ENCODE peak calls at places on chromosomes 6 and 20, in eight cellular contexts. K is endothelial cell; G is stimulated activated CD8-positive, alpha-beta memory T cell treated with anti-CD3 and anti-CD28 coated beads, Interleukin-2, amount 100 ng/mL, for 48 hours; R is Calu3; H is activated CD4-positive, CD25-positive, alpha-beta regulatory T cell; U is cardiac septum; N is KG1; S is heart right ventricle. F is an unnamed sample.

GRCh38 chr20:48637461-48637860 is 190.3 kb downstream of the PREX1 start:
- DNase-seq in K (no peak), G (no peak), R (no peak), H (no peak), U (no peak), N (no peak), S (no peak), F (no peak)

GRCh38 chr6:16543491-16543890 is 217.8 kb downstream of the ATXN1 start:
- DNase-seq in K (no peak), G (no peak), R (no peak), H (no peak), U (no peak), N (no peak), S (no peak), F (no peak)

GRCh38 chr6:70889270-70889669 is 67.6 kb downstream of the B3GAT2 start:
- DNase-seq in K (no peak), G (no peak), R (no peak), H (no peak), U (no peak), N (no peak), S (no peak), F (no peak)

GRCh38 chr6:54874349-54875048 is 27.9 kb downstream of the FAM83B start:
- DNase-seq in K (no peak), G (no peak), R (no peak), H (no peak), U (no peak), N (no peak), S (no peak), F (no peak)

GRCh38 chr6:10837692-10837996 is 695 bp downstream of the MAK start:
- DNase-seq in K (no peak), G (no peak), R (no peak), H (no peak), U (no peak), N (no peak), S (no peak), F (no peak)

GRCh38 chr6:161195418-161195817 is 78.4 kb downstream of the AGPAT4 start:
- DNase-seq in K (no peak), G (no peak), R (no peak), H (no peak), U (no peak), N (no peak), S (no peak), F (no peak)

GRCh38 chr6:106527979-106528378 is 101.3 kb downstream of the RTN4IP1 start:
- DNase-seq in K (no peak), G (no peak), R (no peak), H (no peak), U (no peak), N (no peak), S (no peak), F (no peak)

GRCh38 chr6:99905209-99906106 is 88.6 kb downstream of the MCHR2 start:
- DNase-seq in K (peak), G (no peak), R (peak), H (no peak), U (no peak), N (peak), S (no peak), F (peak)

GRCh38 chr6:227812-228338 is 64.4 kb upstream of the DUSP22 start:
- DNase-seq in K (no peak), G (no peak), R (no peak), H (no peak), U (no peak), N (no peak), S (no peak), F (no peak)

GRCh38 chr6:153442096-153442495 is 311.0 kb upstream of the RGS17 start:
- DNase-seq in K (no peak), G (no peak), R (no peak), H (no peak), U (no peak), N (no peak), S (no peak), F (no peak)

F was measured in iPS DF 6.9.